ENCODE peak calls at places on chromosomes 5 and 9, in six cellular contexts. K is A549, O is K562, M is GM12878, C is HepG2, D is endothelial cell of umbilical vein. T is an unnamed sample.

GRCh38 chr5:141870871-141871270 is 7.3 kb downstream of the PCDH1 start:
- DNase-seq in M (no peak), D (peak), C (no peak), K (no peak), O (no peak), T (no peak)

GRCh38 chr5:158700231-158700996 is 399.3 kb downstream of the EBF1 start:
- DNase-seq in D (no peak), O (no peak), C (no peak), M (no peak), K (no peak), T (peak)

GRCh38 chr9:113998529-113999255 is 79.4 kb downstream of the AMBP start:
- DNase-seq in C (no peak), M (no peak), K (peak), O (no peak), D (no peak), T (peak)

GRCh38 chr9:88532320-88532719 is 2.7 kb upstream of the NXNL2 start:
- DNase-seq in O (no peak), C (no peak), M (no peak), D (peak), K (peak), T (peak)

GRCh38 chr5:60445427-60445826 is 254.5 kb downstream of the DEPDC1B start:
- DNase-seq in K (no peak), M (no peak), C (no peak), O (no peak), D (no peak), T (no peak)

GRCh38 chr9:5587024-5587423 is 41.9 kb upstream of the RIC1 start:
- DNase-seq in D (no peak), C (no peak), O (no peak), M (no peak), K (no peak), T (no peak)

GRCh38 chr5:11045411-11045810 is 284.4 kb upstream of the DAP start:
- DNase-seq in M (no peak), C (no peak), D (no peak), O (no peak), K (no peak), T (no peak)

GRCh38 chr5:140055152-140055551 is 12.1 kb upstream of the NRG2 start:
- DNase-seq in O (no peak), D (no peak), C (no peak), M (no peak), K (no peak), T (no peak)

GRCh38 chr5:132495672-132496630 is 5.4 kb upstream of the IRF1 start:
- DNase-seq in C (peak), K (peak), O (peak), D (peak), M (peak), T (peak)

GRCh38 chr5:44245936-44246335 is 143.3 kb downstream of the FGF10 start:
- DNase-seq in D (no peak), O (no peak), C (no peak), K (no peak), M (no peak), T (no peak)

GRCh38 chr9:21679432-21679831 is 123.0 kb upstream of the MTAP start:
- DNase-seq in C (no peak), D (peak), M (no peak), O (no peak), K (no peak), T (no peak)

GRCh38 chr9:72431036-72431435 is 66.0 kb upstream of the ZFAND5 start:
- DNase-seq in D (no peak), M (no peak), C (no peak), K (no peak), O (no peak), T (no peak)

GRCh38 chr9:33506626-33507370 is 17.3 kb upstream of the ANKRD18B start:
- DNase-seq in O (peak), C (peak), M (no peak), K (no peak), D (peak), T (no peak)

GRCh38 chr5:175894805-175895204 is 23.4 kb downstream of the CPLX2 start:
- DNase-seq in D (no peak), C (no peak), K (no peak), M (no peak), O (no peak), T (peak)

GRCh38 chr5:128241071-128241695 is 157.6 kb downstream of the SLC12A2 start:
- DNase-seq in C (no peak), M (no peak), D (no peak), K (no peak), O (no peak), T (peak)

GRCh38 chr5:34585601-34586104 is 70.5 kb upstream of the RAI14 start:
- DNase-seq in K (peak), M (no peak), C (peak), O (no peak), D (peak), T (no peak)

GRCh38 chr5:143065185-143065584 is 295.0 kb downstream of the ARHGAP26 start:
- DNase-seq in K (no peak), D (no peak), C (no peak), O (no peak), M (no peak), T (peak)

GRCh38 chr5:143064207-143064606 is 294.0 kb downstream of the ARHGAP26 start:
- DNase-seq in M (no peak), D (peak), C (no peak), O (no peak), K (no peak), T (no peak)

GRCh38 chr5:143062379-143062778 is 292.2 kb downstream of the ARHGAP26 start:
- DNase-seq in M (no peak), D (no peak), K (no peak), C (no peak), O (no peak), T (no peak)

GRCh38 chr5:143064661-143065060 is 294.5 kb downstream of the ARHGAP26 start:
- DNase-seq in D (peak), C (no peak), K (no peak), M (no peak), O (no peak), T (no peak)

GRCh38 chr5:143063175-143063970 is 293.2 kb downstream of the ARHGAP26 start:
- DNase-seq in D (no peak), O (no peak), C (no peak), K (no peak), M (no peak), T (no peak)
- TF ChIP-seq MYC in D (no peak), O (no peak), C (no peak), K (no peak), M (no peak), T (no peak)

GRCh38 chr5:124760608-124761390 is 14.4 kb upstream of the ZNF608 start:
- DNase-seq in O (no peak), C (no peak), D (no peak), K (no peak), M (no peak), T (no peak)
- TF ChIP-seq MYC in O (no peak), C (no peak), D (no peak), K (no peak), M (no peak), T (no peak)

GRCh38 chr5:1752881-1753280 is 46.8 kb downstream of the MRPL36 start:
- DNase-seq in O (no peak), M (no peak), D (no peak), K (no peak), C (no peak), T (no peak)

GRCh38 chr5:1749346-1750124 is 50.1 kb downstream of the MRPL36 start:
- DNase-seq in C (no peak), D (no peak), M (no peak), O (no peak), K (no peak), T (no peak)

GRCh38 chr5:1750469-1750868 is 49.2 kb downstream of the MRPL36 start:
- DNase-seq in D (no peak), C (no peak), O (no peak), K (no peak), M (no peak), T (no peak)

GRCh38 chr5:1751864-1752822 is 47.5 kb downstream of the MRPL36 start:
- DNase-seq in C (no peak), D (no peak), O (no peak), K (no peak), M (no peak), T (no peak)

GRCh38 chr5:1751026-1751863 is 48.4 kb downstream of the MRPL36 start:
- DNase-seq in D (no peak), C (no peak), K (no peak), M (no peak), O (no peak), T (no peak)
- TF ChIP-seq MYC in D (no peak), C (no peak), K (no peak), M (no peak), O (no peak), T (no peak)

DNA sequence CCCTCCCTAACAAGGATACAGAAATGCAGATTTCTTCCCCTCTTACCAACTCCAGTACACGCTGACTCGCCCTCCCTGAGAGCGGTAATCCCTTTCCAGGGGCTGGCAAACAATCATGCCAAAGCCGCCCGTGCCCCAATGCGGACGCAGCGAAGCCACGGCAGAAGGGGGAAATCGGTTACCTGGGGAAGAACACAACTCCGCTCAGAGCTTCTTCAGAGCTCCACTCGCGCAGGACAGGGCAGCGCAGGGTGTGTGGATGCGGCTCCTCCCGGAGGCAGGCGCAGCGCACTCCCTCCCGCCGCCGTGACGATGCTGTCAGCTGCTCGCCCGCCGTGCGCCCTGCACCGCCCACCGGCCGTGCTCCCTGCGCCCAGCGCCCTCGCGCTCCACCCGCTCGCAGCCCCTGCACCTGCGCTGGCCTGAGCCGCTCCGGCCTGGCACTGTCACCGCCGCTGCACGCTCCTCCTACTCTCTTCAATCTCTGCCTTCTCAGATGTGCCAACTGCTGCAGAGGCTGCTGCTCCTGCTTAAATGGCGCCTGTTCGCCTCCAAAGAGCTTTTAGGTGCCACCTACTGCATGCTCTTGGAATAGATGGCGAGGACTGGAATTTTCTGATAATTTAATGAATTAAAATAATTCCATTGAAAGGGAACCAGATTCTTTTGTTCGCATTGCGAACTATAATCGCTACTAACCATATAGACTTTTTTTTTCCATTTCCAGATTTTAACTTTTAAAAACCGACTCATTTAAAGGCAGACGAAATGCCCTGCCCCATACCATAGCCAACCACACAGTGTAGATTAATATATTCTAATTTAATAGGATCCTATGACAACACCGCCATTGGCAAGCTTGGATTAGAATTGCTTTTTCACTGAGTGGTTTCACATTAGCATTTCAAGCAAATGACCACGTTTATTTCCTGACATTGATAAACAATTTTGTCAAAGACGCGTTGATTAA is at the start of gene DIRAS2:
- DNase-seq in D (peak), K (peak), M (no peak), C (no peak), O (no peak), T (no peak)
- TF ChIP-seq MYC in D (no peak), K (no peak), M (no peak), C (no peak), O (no peak), T (no peak)

GRCh38 chr5:68744196-68744595 is 349.6 kb upstream of the SLC30A5 start:
- DNase-seq in K (no peak), O (no peak), C (no peak), M (no peak), D (no peak), T (no peak)
- TF ChIP-seq MYC in K (no peak), O (no peak), C (no peak), M (no peak), D (no peak), T (no peak)

GRCh38 chr9:119272500-119273211 is 96.6 kb downstream of the BRINP1 start:
- DNase-seq in M (no peak), K (no peak), D (no peak), C (no peak), O (no peak), T (no peak)
- TF ChIP-seq MYC in M (no peak), K (no peak), D (no peak), C (no peak), O (no peak), T (no peak)

DNA sequence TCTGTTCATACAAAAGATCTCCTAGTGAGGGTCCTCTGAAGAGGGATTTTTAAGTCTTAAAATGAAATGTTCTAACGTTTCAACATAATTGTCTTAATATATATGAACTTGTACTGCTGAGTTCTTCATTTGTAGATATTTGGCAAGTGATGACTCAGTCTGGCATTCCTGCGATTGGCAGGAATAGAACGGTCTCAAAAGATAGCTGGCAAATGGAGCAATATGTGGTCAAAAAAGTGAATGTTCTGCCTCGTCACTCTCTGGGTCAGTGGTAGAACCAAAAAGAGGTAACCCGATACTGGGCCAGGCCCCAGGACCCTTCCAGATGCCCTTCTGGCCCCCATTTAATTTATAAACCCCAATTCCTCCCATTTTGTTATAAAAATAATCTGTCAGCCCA is 39.2 kb downstream of the ZNF366 start:
- DNase-seq in K (no peak), M (no peak), D (peak), O (no peak), C (no peak), T (peak)
- TF ChIP-seq MYC in K (no peak), M (no peak), D (no peak), O (no peak), C (no peak), T (peak)

GRCh38 chr5:105587963-105588662 is 2025.5 kb upstream of the NUDT12 start:
- DNase-seq in D (no peak), C (no peak), O (peak), K (no peak), M (no peak), T (peak)
- TF ChIP-seq MYC in D (no peak), C (no peak), O (no peak), K (no peak), M (no peak), T (no peak)

GRCh38 chr9:37372839-37373238 is 49.7 kb upstream of the GRHPR start:
- DNase-seq in D (no peak), K (no peak), M (no peak), O (no peak), C (no peak), T (no peak)

GRCh38 chr9:37369671-37370070 is 52.8 kb upstream of the GRHPR start:
- DNase-seq in D (no peak), M (peak), K (no peak), O (no peak), C (no peak), T (no peak)

GRCh38 chr9:37370282-37370681 is 52.2 kb upstream of the GRHPR start:
- DNase-seq in C (no peak), O (no peak), D (no peak), K (no peak), M (no peak), T (no peak)

GRCh38 chr9:37371565-37372464 is 50.7 kb upstream of the GRHPR start:
- DNase-seq in K (no peak), O (peak), C (no peak), D (no peak), M (peak), T (peak)

GRCh38 chr9:37370968-37371563 is 51.4 kb upstream of the GRHPR start:
- DNase-seq in K (no peak), O (no peak), C (no peak), M (peak), D (no peak), T (peak)
- TF ChIP-seq MYC in K (no peak), O (no peak), C (no peak), M (no peak), D (no peak), T (no peak)

T was measured in NB4.